ENCODE peak calls at places on chromosomes 3 and 15, in nine cellular contexts. D is NCI-H748 treated with DMSO at 0.1 percent for 48 hours; X is Ammon's horn; H is caudate nucleus; E is keratinocyte; B is esophagus squamous epithelium; G is Right ventricle myocardium superior; O is H7; P is stimulated activated CD4-positive, alpha-beta T cell treated with anti-CD3 and anti-CD28 coated beads, Interleukin-2, amount 100 ng/mL, for 24 hours. N is an unnamed sample.

GRCh38 chr15:38944551-38944950 is 379.9 kb upstream of the RASGRP1 start:
- DNase-seq in E (no peak), D (no peak), H (no peak), O (no peak), G (no peak), P (no peak), X (no peak), B (no peak), N (no peak)

GRCh38 chr15:84814826-84815375 is 2.3 kb upstream of the ALPK3 start:
- DNase-seq in X (no peak), D (no peak), P (no peak), O (no peak), E (no peak), B (no peak), G (no peak), H (no peak), N (no peak)

GRCh38 chr15:87293016-87293415 is 963.5 kb downstream of the NTRK3 start:
- DNase-seq in G (no peak), P (no peak), E (no peak), D (no peak), B (no peak), H (no peak), O (no peak), X (no peak), N (no peak)

GRCh38 chr3:197331131-197331530 is 32.7 kb upstream of the DLG1 start:
- DNase-seq in H (peak), X (no peak), D (no peak), E (no peak), P (no peak), O (peak), B (no peak), G (no peak), N (no peak)

GRCh38 chr3:193884652-193885051 is 251.3 kb upstream of the HES1 start:
- DNase-seq in P (no peak), B (no peak), E (no peak), X (no peak), D (no peak), H (no peak), G (no peak), O (no peak), N (no peak)

GRCh38 chr3:127680146-127680661 is 7.5 kb downstream of the ABTB1 start:
- DNase-seq in E (no peak), B (no peak), X (no peak), H (no peak), O (no peak), P (no peak), G (peak), D (no peak), N (no peak)

GRCh38 chr3:124498891-124499290 is 231.4 kb upstream of the UMPS start:
- DNase-seq in G (no peak), O (no peak), E (no peak), B (no peak), D (no peak), H (no peak), X (no peak), P (no peak), N (no peak)

GRCh38 chr3:50405249-50405648 is 45.9 kb upstream of the TMEM115 start:
- DNase-seq in B (no peak), E (no peak), X (no peak), O (peak), D (no peak), P (peak), G (no peak), H (no peak), N (peak)

GRCh38 chr3:133662256-133662773 is 574 bp upstream of the TOPBP1 start:
- DNase-seq in H (peak), E (no peak), D (no peak), X (peak), G (no peak), O (peak), B (no peak), P (peak), N (peak)

GRCh38 chr3:14357463-14357862 is 44.9 kb upstream of the SLC6A6 start:
- DNase-seq in B (no peak), D (no peak), H (no peak), G (no peak), X (no peak), P (no peak), O (no peak), E (no peak), N (no peak)

GRCh38 chr15:69604050-69604378 is 151.4 kb downstream of the RPLP1 start:
- DNase-seq in D (peak), E (no peak), B (no peak), G (no peak), X (no peak), H (no peak), P (no peak), O (peak), N (no peak)

GRCh38 chr3:127371338-127371737 is 83.5 kb upstream of the PRR20G start:
- DNase-seq in G (no peak), H (no peak), D (no peak), P (no peak), X (no peak), E (no peak), B (no peak), O (no peak), N (no peak)

GRCh38 chr15:96353931-96354730 is 23.6 kb downstream of the NR2F2 start:
- DNase-seq in E (no peak), P (no peak), O (peak), G (peak), B (no peak), D (no peak), X (no peak), H (no peak), N (no peak)

GRCh38 chr3:87462228-87462627 is 185.8 kb upstream of the POU1F1 start:
- DNase-seq in O (no peak), G (no peak), D (no peak), E (no peak), P (no peak), B (no peak), H (no peak), X (no peak), N (no peak)

GRCh38 chr15:49421991-49422390 is 1.1 kb upstream of the FGF7 start:
- DNase-seq in O (peak), X (peak), P (peak), H (no peak), D (peak), E (no peak), G (peak), B (no peak), N (peak)

GRCh38 chr3:12766541-12766940 is 7.5 kb upstream of the TMEM40 start:
- DNase-seq in E (no peak), D (no peak), X (no peak), H (no peak), P (no peak), G (no peak), O (no peak), B (no peak), N (no peak)

GRCh38 chr15:74954515-74954914 is 2.1 kb downstream of the RPP25 start:
- DNase-seq in P (no peak), E (no peak), G (peak), O (no peak), B (no peak), X (no peak), D (no peak), H (no peak), N (peak)

GRCh38 chr15:74044267-74045110 is 37.9 kb downstream of the GOLGA6A start:
- DNase-seq in P (no peak), H (no peak), G (peak), E (no peak), X (no peak), O (no peak), D (no peak), B (no peak), N (no peak)

N was measured in erythroblast.